ENCODE peak calls at places on chromosomes 2 and 18, in five cellular contexts. One of them, this sample, is unnamed.

GRCh38 chr18:7666195-7666776 is 99.2 kb downstream of the PTPRM start:
- DNase-seq in AG09319: no peak
- DNase-seq in mesothelial cell of epicardium: no peak
- DNase-seq in thoracic aorta: no peak
- DNase-seq in WTC11: no peak
- DNase-seq in this sample: no peak

GRCh38 chr2:130755234-130756040 is at the start of gene AMER3:
- DNase-seq in AG09319: no peak
- DNase-seq in thoracic aorta: no peak
- DNase-seq in WTC11: peak; percentile 68
- DNase-seq in mesothelial cell of epicardium: no peak
- DNase-seq in this sample: peak; percentile 74

GRCh38 chr2:140117371-140117770 is 1337.2 kb upstream of the NXPH2 start:
- DNase-seq in thoracic aorta: no peak
- DNase-seq in AG09319: no peak
- DNase-seq in mesothelial cell of epicardium: no peak
- DNase-seq in WTC11: no peak
- DNase-seq in this sample: no peak

GRCh38 chr18:69874058-69874457 is 73.6 kb downstream of the CD226 start:
- DNase-seq in WTC11: no peak
- DNase-seq in mesothelial cell of epicardium: no peak
- DNase-seq in AG09319: no peak
- DNase-seq in thoracic aorta: no peak
- DNase-seq in this sample: no peak

GRCh38 chr2:159010963-159011362 is 42.5 kb downstream of the TANC1 start:
- DNase-seq in AG09319: no peak
- DNase-seq in WTC11: no peak
- DNase-seq in thoracic aorta: no peak
- DNase-seq in mesothelial cell of epicardium: no peak
- DNase-seq in this sample: no peak

GRCh38 chr18:13259701-13260100 is 41.1 kb downstream of the LDLRAD4 start:
- DNase-seq in mesothelial cell of epicardium: no peak
- DNase-seq in AG09319: no peak
- DNase-seq in thoracic aorta: no peak
- DNase-seq in WTC11: no peak
- DNase-seq in this sample: no peak

GRCh38 chr2:230614913-230615332 is 97.7 kb upstream of the CAB39 start:
- DNase-seq in WTC11: no peak
- DNase-seq in thoracic aorta: no peak
- DNase-seq in mesothelial cell of epicardium: no peak
- DNase-seq in AG09319: no peak
- DNase-seq in this sample: no peak

GRCh38 chr18:36974686-36975085 is 145.8 kb downstream of the KIAA1328 start:
- DNase-seq in WTC11: no peak
- DNase-seq in AG09319: no peak
- DNase-seq in thoracic aorta: no peak
- DNase-seq in mesothelial cell of epicardium: no peak
- DNase-seq in this sample: no peak

GRCh38 chr2:152861349-152861942 is 143.0 kb downstream of the ARL6IP6 start:
- DNase-seq in AG09319: no peak
- DNase-seq in mesothelial cell of epicardium: no peak
- DNase-seq in thoracic aorta: no peak
- DNase-seq in WTC11: peak; percentile 60
- DNase-seq in this sample: no peak

GRCh38 chr2:44362207-44363015 is 664 bp downstream of the CAMKMT start:
- DNase-seq in AG09319: no peak
- DNase-seq in thoracic aorta: no peak
- DNase-seq in mesothelial cell of epicardium: peak; percentile 57
- DNase-seq in WTC11: peak; percentile 24
- DNase-seq in this sample: peak; percentile 50

GRCh38 chr18:79612291-79613108 is 67.1 kb upstream of the CTDP1 start:
- DNase-seq in thoracic aorta: no peak
- DNase-seq in AG09319: no peak
- DNase-seq in mesothelial cell of epicardium: no peak
- DNase-seq in WTC11: no peak
- DNase-seq in this sample: peak; percentile 9

GRCh38 chr2:13666582-13667414 is 950.1 kb downstream of the TRIB2 start:
- DNase-seq in WTC11: no peak
- DNase-seq in mesothelial cell of epicardium: no peak
- DNase-seq in AG09319: no peak
- DNase-seq in thoracic aorta: no peak
- DNase-seq in this sample: no peak

GRCh38 chr2:142914507-142915313 is 37.2 kb downstream of the KYNU start:
- DNase-seq in AG09319: no peak
- DNase-seq in mesothelial cell of epicardium: no peak
- DNase-seq in thoracic aorta: no peak
- DNase-seq in WTC11: no peak
- DNase-seq in this sample: no peak

GRCh38 chr18:67381608-67382150 is 134.8 kb downstream of the DSEL start:
- DNase-seq in mesothelial cell of epicardium: no peak
- DNase-seq in AG09319: no peak
- DNase-seq in WTC11: no peak
- DNase-seq in thoracic aorta: no peak
- DNase-seq in this sample: no peak

GRCh38 chr2:104834431-104834830 is 19.5 kb upstream of the POU3F3 start:
- DNase-seq in AG09319: no peak
- DNase-seq in mesothelial cell of epicardium: no peak
- DNase-seq in thoracic aorta: no peak
- DNase-seq in WTC11: no peak
- DNase-seq in this sample: no peak

GRCh38 chr2:164737612-164738081 is 104.0 kb downstream of the COBLL1 start:
- DNase-seq in mesothelial cell of epicardium: peak; percentile 46
- DNase-seq in WTC11: peak; percentile 67
- DNase-seq in thoracic aorta: no peak
- DNase-seq in AG09319: peak; percentile 24
- DNase-seq in this sample: peak; percentile 39

GRCh38 chr2:235523021-235523420 is 29.2 kb downstream of the AGAP1 start:
- DNase-seq in WTC11: no peak
- DNase-seq in AG09319: no peak
- DNase-seq in mesothelial cell of epicardium: no peak
- DNase-seq in thoracic aorta: no peak
- DNase-seq in this sample: no peak

GRCh38 chr2:149038442-149039212 is at the start of gene LYPD6B:
- DNase-seq in AG09319: no peak
- DNase-seq in mesothelial cell of epicardium: peak; percentile 65
- DNase-seq in WTC11: peak; percentile 73
- DNase-seq in thoracic aorta: no peak
- DNase-seq in this sample: peak; percentile 52

GRCh38 chr2:211055438-211055837 is 499.0 kb downstream of the CPS1 start:
- DNase-seq in thoracic aorta: no peak
- DNase-seq in mesothelial cell of epicardium: no peak
- DNase-seq in AG09319: no peak
- DNase-seq in WTC11: peak; percentile 53
- DNase-seq in this sample: peak; percentile 41
- TF ChIP-seq CTCF in thoracic aorta: no peak
- TF ChIP-seq CTCF in mesothelial cell of epicardium: no peak
- TF ChIP-seq CTCF in AG09319: no peak
- TF ChIP-seq CTCF in WTC11: no peak
- TF ChIP-seq CTCF in this sample: peak; percentile 24

DNA sequence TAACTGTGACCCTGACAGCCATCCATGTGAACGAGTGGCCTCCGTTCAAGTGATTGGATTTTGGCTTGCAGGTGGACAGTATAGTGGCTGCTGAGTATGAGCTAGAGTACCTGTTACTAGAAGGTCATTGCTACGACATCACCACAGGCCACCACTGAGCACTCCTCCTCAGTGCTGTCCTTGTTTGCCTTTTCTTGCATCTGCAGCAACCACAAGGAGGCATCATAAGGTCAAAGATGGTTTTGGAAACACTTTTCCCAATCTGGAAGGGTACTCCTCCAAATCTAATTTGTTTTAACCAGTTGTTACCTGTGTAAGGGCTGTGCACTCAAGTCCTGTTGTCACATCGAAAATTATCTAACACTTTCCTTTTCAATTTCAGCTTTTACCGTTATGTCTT is 81.2 kb downstream of the UGGT1 start:
- DNase-seq in AG09319: no peak
- DNase-seq in WTC11: no peak
- DNase-seq in mesothelial cell of epicardium: no peak
- DNase-seq in thoracic aorta: no peak
- DNase-seq in this sample: no peak
- TF ChIP-seq CTCF in AG09319: peak; percentile 26
- TF ChIP-seq CTCF in WTC11: no peak
- TF ChIP-seq CTCF in mesothelial cell of epicardium: no peak
- TF ChIP-seq CTCF in thoracic aorta: peak; percentile 8
- TF ChIP-seq CTCF in this sample: peak; percentile 35

DNA sequence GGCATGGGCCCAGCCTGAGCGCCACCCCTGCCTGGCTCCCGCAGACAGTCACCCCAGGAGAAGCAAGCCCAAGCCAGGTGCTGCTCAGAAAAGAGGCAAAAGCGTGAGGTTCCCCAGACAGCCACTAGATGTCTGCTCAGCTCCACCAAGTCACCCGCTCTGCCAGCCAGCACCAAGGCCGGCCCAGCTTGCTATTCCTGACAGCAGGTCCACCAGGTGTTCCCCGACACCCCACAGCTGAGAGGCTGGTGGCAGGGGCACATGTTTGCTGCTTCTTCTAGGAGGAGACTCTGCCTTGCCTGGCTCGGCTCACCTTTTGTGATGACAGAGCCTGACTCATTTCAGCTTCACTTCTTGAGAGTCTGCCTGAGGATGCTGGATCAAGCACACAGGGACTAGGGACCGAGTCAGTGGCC is 206.7 kb downstream of the MGAT5 start:
- DNase-seq in WTC11: peak; percentile 82
- DNase-seq in thoracic aorta: no peak
- DNase-seq in mesothelial cell of epicardium: peak; percentile 65
- DNase-seq in AG09319: no peak
- DNase-seq in this sample: peak; percentile 84
- TF ChIP-seq CTCF in WTC11: peak; percentile 56
- TF ChIP-seq CTCF in thoracic aorta: peak; percentile 17
- TF ChIP-seq CTCF in mesothelial cell of epicardium: peak; percentile 75
- TF ChIP-seq CTCF in AG09319: peak; percentile 45
- TF ChIP-seq CTCF in this sample: peak; percentile 83

GRCh38 chr2:95260028-95261023 is 13.9 kb upstream of the PROM2 start:
- DNase-seq in AG09319: no peak
- DNase-seq in thoracic aorta: no peak
- DNase-seq in WTC11: no peak
- DNase-seq in mesothelial cell of epicardium: no peak
- DNase-seq in this sample: no peak
- TF ChIP-seq CTCF in AG09319: no peak
- TF ChIP-seq CTCF in thoracic aorta: no peak
- TF ChIP-seq CTCF in WTC11: no peak
- TF ChIP-seq CTCF in mesothelial cell of epicardium: no peak
- TF ChIP-seq CTCF in this sample: no peak

GRCh38 chr2:68835636-68836035 is 35.6 kb downstream of the BMP10 start:
- DNase-seq in thoracic aorta: no peak
- DNase-seq in WTC11: no peak
- DNase-seq in mesothelial cell of epicardium: no peak
- DNase-seq in AG09319: no peak
- DNase-seq in this sample: no peak

GRCh38 chr2:68837861-68838341 is 33.3 kb downstream of the BMP10 start:
- DNase-seq in WTC11: no peak
- DNase-seq in AG09319: no peak
- DNase-seq in thoracic aorta: no peak
- DNase-seq in mesothelial cell of epicardium: no peak
- DNase-seq in this sample: no peak

GRCh38 chr2:68837164-68837860 is 33.9 kb downstream of the BMP10 start:
- DNase-seq in WTC11: peak; percentile 84
- DNase-seq in AG09319: no peak
- DNase-seq in thoracic aorta: no peak
- DNase-seq in mesothelial cell of epicardium: peak; percentile 71
- DNase-seq in this sample: peak; percentile 67

GRCh38 chr2:68838641-68839040 is 32.6 kb downstream of the BMP10 start:
- DNase-seq in thoracic aorta: no peak
- DNase-seq in AG09319: no peak
- DNase-seq in WTC11: no peak
- DNase-seq in mesothelial cell of epicardium: no peak
- DNase-seq in this sample: no peak

DNA sequence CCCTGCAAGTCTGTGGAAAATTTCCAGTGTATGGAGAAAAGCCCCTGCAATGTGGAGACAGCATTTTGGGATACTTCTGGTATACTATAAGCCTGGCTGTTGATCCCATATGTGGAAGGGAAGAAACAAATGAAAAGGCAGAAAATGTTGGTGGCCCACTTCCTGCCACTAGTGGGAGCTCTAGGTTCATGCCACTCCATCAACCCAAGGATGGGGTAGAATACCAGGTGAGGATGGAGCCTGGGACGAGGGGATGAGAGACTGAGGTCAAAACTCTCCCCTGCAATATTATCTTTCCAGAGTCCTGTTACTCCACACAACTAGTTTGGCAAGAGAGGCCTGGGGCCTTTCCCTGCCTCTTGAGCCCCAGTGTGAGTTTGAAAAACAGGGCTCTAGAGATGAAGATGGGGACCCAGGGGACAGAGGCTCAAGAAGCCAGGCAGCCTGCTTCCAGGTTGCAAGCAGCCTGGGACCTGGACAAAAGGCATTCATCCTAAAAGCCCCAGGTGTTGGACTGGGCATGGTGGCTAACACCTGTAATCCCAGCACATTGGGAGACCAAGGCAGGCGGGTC is 31.9 kb downstream of the BMP10 start:
- DNase-seq in thoracic aorta: no peak
- DNase-seq in WTC11: peak; percentile 43
- DNase-seq in AG09319: no peak
- DNase-seq in mesothelial cell of epicardium: no peak
- DNase-seq in this sample: no peak
- TF ChIP-seq CTCF in thoracic aorta: peak; percentile 30
- TF ChIP-seq CTCF in WTC11: peak; percentile 45
- TF ChIP-seq CTCF in AG09319: peak; percentile 44
- TF ChIP-seq CTCF in mesothelial cell of epicardium: no peak
- TF ChIP-seq CTCF in this sample: no peak

GRCh38 chr2:29397039-29397438 is 281.8 kb downstream of the CLIP4 start:
- DNase-seq in WTC11: no peak
- DNase-seq in mesothelial cell of epicardium: no peak
- DNase-seq in thoracic aorta: no peak
- DNase-seq in AG09319: no peak
- DNase-seq in this sample: no peak
- TF ChIP-seq CTCF in WTC11: no peak
- TF ChIP-seq CTCF in mesothelial cell of epicardium: no peak
- TF ChIP-seq CTCF in thoracic aorta: no peak
- TF ChIP-seq CTCF in AG09319: no peak
- TF ChIP-seq CTCF in this sample: no peak

DNA sequence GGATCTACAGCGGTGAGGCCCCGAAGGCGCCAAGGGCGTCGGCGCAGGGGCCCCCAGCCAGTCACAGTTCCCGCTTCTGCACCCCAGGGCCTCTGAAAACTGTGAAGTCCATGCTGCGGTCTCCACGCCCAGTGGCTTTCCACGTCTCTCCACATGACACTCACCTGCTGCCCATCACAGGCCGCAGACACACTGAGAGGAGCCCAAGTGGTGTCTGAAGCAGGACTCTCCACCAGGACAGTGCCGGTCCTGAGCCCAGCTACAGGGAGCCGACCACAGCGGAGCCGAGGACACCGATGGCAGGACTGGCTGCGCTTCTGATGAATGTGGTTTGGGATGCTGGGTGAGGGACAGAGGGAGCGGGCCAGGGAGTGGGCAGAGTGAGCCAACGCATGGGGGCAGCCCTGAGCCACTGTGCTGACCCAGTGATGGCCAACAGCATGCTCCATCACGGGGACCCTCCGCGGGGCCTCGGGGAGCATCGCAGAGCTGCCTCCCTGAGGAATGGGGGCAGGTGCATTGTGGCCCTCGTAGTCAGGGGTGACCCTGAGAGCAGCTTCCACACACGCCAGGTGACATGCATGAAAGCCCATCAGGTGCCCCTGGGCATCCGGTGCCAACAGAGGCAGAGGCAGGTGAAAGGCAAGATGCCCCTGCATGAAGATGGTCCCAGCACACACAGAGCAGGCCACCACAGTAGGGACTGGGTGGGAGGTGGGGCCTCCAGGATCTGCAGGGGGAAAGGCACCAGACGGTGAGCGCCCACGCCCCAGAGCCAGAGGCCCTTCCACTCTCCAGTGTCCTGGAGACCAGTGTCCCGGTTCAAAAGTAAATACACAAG is 116.6 kb downstream of the HDAC4 start:
- DNase-seq in thoracic aorta: no peak
- DNase-seq in AG09319: no peak
- DNase-seq in mesothelial cell of epicardium: no peak
- DNase-seq in WTC11: peak; percentile 41
- DNase-seq in this sample: peak; percentile 31
- TF ChIP-seq CTCF in thoracic aorta: no peak
- TF ChIP-seq CTCF in AG09319: no peak
- TF ChIP-seq CTCF in mesothelial cell of epicardium: no peak
- TF ChIP-seq CTCF in WTC11: no peak
- TF ChIP-seq CTCF in this sample: no peak

This sample was measured in glutamatergic neuron.